ENCODE peak calls at places on chromosomes 5 and 9, in six cellular contexts. O is astrocyte, X is MM.1S, Q is pancreas, R is psoas muscle, F is ascending aorta. A is an unnamed sample.

GRCh38 chr5:154697335-154697734 is 57.8 kb upstream of the LARP1 start:
- DNase-seq in O (no peak), X (no peak), Q (no peak), R (no peak), F (no peak), A (no peak)

GRCh38 chr5:102711525-102712240 is 43.4 kb upstream of the PAM start:
- DNase-seq in O (no peak), X (no peak), Q (no peak), R (no peak), F (no peak), A (peak)

GRCh38 chr5:82111191-82111590 is 139.4 kb downstream of the ATG10 start:
- DNase-seq in O (peak), X (peak), Q (no peak), R (no peak), F (no peak), A (no peak)

GRCh38 chr9:121593066-121593465 is 58.4 kb upstream of the DAB2IP start:
- DNase-seq in O (no peak), X (no peak), Q (no peak), R (peak), F (no peak), A (no peak)

GRCh38 chr5:5422819-5423515 is 490 bp downstream of the ICE1 start:
- DNase-seq in O (no peak), X (no peak), Q (no peak), R (no peak), F (no peak), A (peak)

GRCh38 chr9:8012986-8013385 is 213.4 kb upstream of the DMAC1 start:
- DNase-seq in O (no peak), X (no peak), Q (no peak), R (no peak), F (no peak), A (no peak)

GRCh38 chr9:90815183-90815943 is 13.7 kb downstream of the SYK start:
- DNase-seq in O (no peak), X (no peak), Q (no peak), R (no peak), F (no peak), A (no peak)

GRCh38 chr5:15702102-15702501 is 202.1 kb downstream of the FBXL7 start:
- DNase-seq in O (peak), X (peak), Q (no peak), R (no peak), F (no peak), A (no peak)

GRCh38 chr9:15142903-15143534 is 164.0 kb downstream of the TTC39B start:
- DNase-seq in O (peak), X (peak), Q (no peak), R (no peak), F (no peak), A (peak)

GRCh38 chr9:27433599-27434325 is 90.3 kb upstream of the IFNK start:
- DNase-seq in O (no peak), X (no peak), Q (no peak), R (no peak), F (no peak), A (no peak)

GRCh38 chr5:157172408-157172807 is 6.3 kb upstream of the GARIN3 start:
- DNase-seq in O (no peak), X (peak), Q (no peak), R (no peak), F (no peak), A (no peak)

GRCh38 chr5:19369048-19369447 is 619.0 kb downstream of the CDH18 start:
- DNase-seq in O (no peak), X (no peak), Q (no peak), R (no peak), F (no peak), A (no peak)

GRCh38 chr5:115869256-115869655 is 27.5 kb downstream of the AP3S1 start:
- DNase-seq in O (peak), X (no peak), Q (no peak), R (no peak), F (no peak), A (no peak)

GRCh38 chr5:77893225-77893860 is 117.2 kb upstream of the TBCA start:
- DNase-seq in O (peak), X (no peak), Q (no peak), R (no peak), F (no peak), A (peak)

GRCh38 chr9:128800061-128800460 is 13.0 kb downstream of the TBC1D13 start:
- DNase-seq in O (no peak), X (no peak), Q (no peak), R (no peak), F (no peak), A (no peak)

GRCh38 chr9:131379056-131379455 is 14.8 kb upstream of the PRRC2B start:
- DNase-seq in O (no peak), X (no peak), Q (no peak), R (no peak), F (no peak), A (no peak)

GRCh38 chr9:130682490-130683121 is 11.0 kb upstream of the EXOSC2 start:
- DNase-seq in O (peak), X (peak), Q (peak), R (peak), F (no peak), A (peak)

GRCh38 chr9:17402309-17402708 is 176.6 kb upstream of the SH3GL2 start:
- DNase-seq in O (peak), X (peak), Q (no peak), R (no peak), F (no peak), A (peak)

GRCh38 chr5:151284392-151284967 is 19.1 kb downstream of the SLC36A3 start:
- DNase-seq in O (no peak), X (no peak), Q (no peak), R (no peak), F (no peak), A (no peak)
- TF ChIP-seq CTCF in O (peak), X (peak), Q (no peak), R (peak), F (no peak), A (no peak)

DNA sequence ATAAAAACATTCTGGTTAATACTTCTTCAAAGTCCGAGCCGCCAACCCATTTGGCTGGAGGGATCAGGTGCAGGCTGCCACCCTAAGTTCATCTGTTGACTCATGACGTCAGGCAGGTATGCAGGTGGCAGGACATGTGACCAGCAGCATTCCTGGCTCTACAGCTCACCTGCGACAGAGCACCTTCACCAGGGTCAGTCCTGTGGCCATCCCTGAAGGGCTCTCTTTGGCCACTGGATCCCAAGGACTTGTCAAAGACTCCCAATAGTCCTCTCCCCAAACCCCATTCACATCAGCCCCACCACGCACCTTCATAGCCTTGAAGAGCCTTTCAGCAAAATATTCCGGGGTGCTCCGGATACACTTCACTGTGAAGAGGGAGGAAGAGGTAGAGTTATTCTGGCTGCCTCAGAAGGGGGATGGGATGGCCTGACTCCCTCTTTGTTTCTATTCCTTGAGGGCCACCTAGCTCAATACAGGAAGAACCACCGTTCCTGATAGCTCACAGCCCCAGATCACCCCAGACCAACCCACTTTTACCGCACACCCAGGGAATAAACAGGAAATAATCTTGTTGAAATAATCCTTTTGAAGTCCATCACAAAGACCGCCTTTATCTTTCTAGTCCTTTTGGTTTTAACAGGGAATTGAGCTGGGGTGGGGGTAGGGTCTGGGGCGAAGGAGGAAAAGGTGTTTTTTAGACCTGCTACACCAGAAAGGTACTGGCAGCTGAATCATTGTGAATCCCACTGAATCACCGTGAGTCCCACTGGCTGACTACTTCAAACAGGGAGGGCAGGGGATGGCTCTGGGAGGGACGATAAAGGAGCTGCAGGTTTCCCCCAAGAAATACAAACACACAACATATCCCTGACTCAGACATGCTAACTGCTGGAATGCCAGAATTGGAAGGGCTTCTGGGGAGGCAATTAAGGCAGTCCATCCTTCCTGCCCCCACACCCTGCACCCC is 26.4 kb downstream of the ANXA6 start:
- DNase-seq in O (no peak), X (no peak), Q (peak), R (no peak), F (no peak), A (no peak)
- H3K27ac ChIP-seq in O (no peak), X (no peak), Q (peak), R (no peak), F (no peak), A (no peak)

GRCh38 chr9:127089639-127090081 is 32.8 kb downstream of the ANGPTL2 start:
- DNase-seq in O (no peak), X (no peak), Q (no peak), R (no peak), F (no peak), A (no peak)

GRCh38 chr9:127087411-127087810 is 35.0 kb downstream of the ANGPTL2 start:
- DNase-seq in O (no peak), X (no peak), Q (no peak), R (no peak), F (no peak), A (no peak)

GRCh38 chr9:127086771-127087170 is 35.7 kb downstream of the ANGPTL2 start:
- DNase-seq in O (no peak), X (no peak), Q (no peak), R (no peak), F (no peak), A (no peak)

GRCh38 chr9:127088724-127089615 is 33.5 kb downstream of the ANGPTL2 start:
- DNase-seq in O (no peak), X (no peak), Q (no peak), R (no peak), F (no peak), A (no peak)

DNA sequence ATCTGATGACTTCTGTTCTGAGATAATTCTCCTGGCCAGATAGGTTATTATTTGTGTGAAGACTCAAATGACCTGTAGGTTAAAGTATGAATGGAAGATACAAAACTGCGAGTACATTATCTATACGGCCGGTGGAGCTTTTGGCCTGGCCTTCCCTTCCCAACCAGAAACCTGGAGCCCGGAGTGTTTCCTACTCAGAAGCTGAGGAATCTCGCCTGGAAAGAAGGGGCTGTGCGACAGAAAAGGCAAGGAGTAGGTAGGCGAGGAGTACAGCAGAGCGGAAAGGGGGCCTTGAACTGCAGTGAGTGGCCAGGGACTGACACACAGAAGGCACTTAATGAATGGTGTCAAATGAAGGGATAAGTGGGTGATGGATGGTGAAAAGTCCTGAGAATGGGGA is 34.6 kb downstream of the ANGPTL2 start:
- DNase-seq in O (no peak), X (no peak), Q (no peak), R (no peak), F (no peak), A (no peak)
- TF ChIP-seq CTCF in O (no peak), X (no peak), Q (no peak), R (no peak), F (no peak), A (no peak)

GRCh38 chr5:100827481-100827889 is 75.6 kb downstream of the ST8SIA4 start:
- DNase-seq in O (no peak), X (no peak), Q (no peak), R (no peak), F (no peak), A (peak)

GRCh38 chr5:100828756-100829342 is 74.2 kb downstream of the ST8SIA4 start:
- DNase-seq in O (peak), X (no peak), Q (no peak), R (no peak), F (no peak), A (peak)

GRCh38 chr5:100824635-100825034 is 78.4 kb downstream of the ST8SIA4 start:
- DNase-seq in O (no peak), X (no peak), Q (no peak), R (no peak), F (no peak), A (no peak)

GRCh38 chr5:100826133-100826532 is 76.9 kb downstream of the ST8SIA4 start:
- DNase-seq in O (no peak), X (no peak), Q (no peak), R (no peak), F (no peak), A (no peak)

GRCh38 chr5:100828071-100828689 is 74.9 kb downstream of the ST8SIA4 start:
- DNase-seq in O (no peak), X (no peak), Q (no peak), R (no peak), F (no peak), A (no peak)
- H3K27ac ChIP-seq in O (no peak), X (no peak), Q (no peak), R (peak), F (no peak), A (no peak)

GRCh38 chr9:6557883-6558282 is 87.6 kb downstream of the GLDC start:
- DNase-seq in O (no peak), X (no peak), Q (no peak), R (no peak), F (no peak), A (no peak)

GRCh38 chr9:6551126-6551525 is 94.4 kb downstream of the GLDC start:
- DNase-seq in O (no peak), X (no peak), Q (no peak), R (no peak), F (no peak), A (no peak)

GRCh38 chr9:6552738-6553121 is 92.8 kb downstream of the GLDC start:
- DNase-seq in O (peak), X (no peak), Q (no peak), R (no peak), F (no peak), A (no peak)

GRCh38 chr9:6549106-6549505 is 96.4 kb downstream of the GLDC start:
- DNase-seq in O (no peak), X (no peak), Q (no peak), R (no peak), F (no peak), A (no peak)

DNA sequence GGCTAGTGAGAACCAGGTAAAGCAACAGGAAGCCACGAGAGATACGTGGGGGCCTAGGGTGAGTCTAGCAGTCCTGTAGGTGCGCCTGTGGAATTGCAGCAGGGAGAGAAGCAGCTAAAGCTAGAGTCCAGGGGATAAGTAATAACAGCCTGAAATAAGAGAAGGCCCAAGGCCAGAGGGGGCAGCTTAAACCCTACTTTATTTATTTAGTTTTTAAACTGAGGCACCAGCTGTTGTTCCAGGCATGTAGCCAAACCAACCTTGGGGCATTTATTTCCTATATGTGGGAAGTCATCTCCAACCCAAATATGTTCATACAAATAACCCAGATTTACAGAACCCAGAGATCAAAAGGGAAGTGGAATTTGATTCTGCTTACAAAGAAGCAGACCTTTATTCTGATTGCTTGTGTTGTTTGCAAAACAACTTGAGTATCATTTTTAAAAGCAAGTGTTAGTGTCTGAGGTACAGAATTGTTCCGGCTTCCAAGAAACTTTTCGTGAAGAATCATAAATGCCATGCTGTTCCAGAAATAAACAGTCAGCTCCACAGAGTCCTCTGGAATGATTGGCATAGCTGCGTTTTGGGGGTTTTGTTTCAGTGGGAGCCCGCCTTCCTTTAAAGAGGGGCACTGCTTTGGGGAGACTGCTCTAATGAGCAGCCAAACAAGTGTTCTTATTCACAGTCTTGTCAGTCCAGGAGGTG is 93.3 kb downstream of the GLDC start:
- DNase-seq in O (peak), X (no peak), Q (no peak), R (no peak), F (no peak), A (no peak)
- TF ChIP-seq CTCF in O (peak), X (no peak), Q (no peak), R (no peak), F (no peak), A (no peak)

GRCh38 chr5:158978061-158978745 is 121.5 kb downstream of the EBF1 start:
- DNase-seq in O (peak), X (no peak), Q (no peak), R (no peak), F (no peak), A (no peak)

GRCh38 chr5:158976035-158976434 is 123.7 kb downstream of the EBF1 start:
- DNase-seq in O (peak), X (no peak), Q (no peak), R (no peak), F (no peak), A (peak)

GRCh38 chr5:158975363-158975762 is 124.4 kb downstream of the EBF1 start:
- DNase-seq in O (no peak), X (no peak), Q (no peak), R (no peak), F (no peak), A (no peak)

GRCh38 chr5:158979290-158979689 is 120.4 kb downstream of the EBF1 start:
- DNase-seq in O (no peak), X (no peak), Q (no peak), R (no peak), F (no peak), A (no peak)

GRCh38 chr5:158977642-158978041 is 122.1 kb downstream of the EBF1 start:
- DNase-seq in O (no peak), X (no peak), Q (no peak), R (no peak), F (no peak), A (no peak)
- H3K27ac ChIP-seq in O (peak), X (no peak), Q (no peak), R (no peak), F (peak), A (no peak)

DNA sequence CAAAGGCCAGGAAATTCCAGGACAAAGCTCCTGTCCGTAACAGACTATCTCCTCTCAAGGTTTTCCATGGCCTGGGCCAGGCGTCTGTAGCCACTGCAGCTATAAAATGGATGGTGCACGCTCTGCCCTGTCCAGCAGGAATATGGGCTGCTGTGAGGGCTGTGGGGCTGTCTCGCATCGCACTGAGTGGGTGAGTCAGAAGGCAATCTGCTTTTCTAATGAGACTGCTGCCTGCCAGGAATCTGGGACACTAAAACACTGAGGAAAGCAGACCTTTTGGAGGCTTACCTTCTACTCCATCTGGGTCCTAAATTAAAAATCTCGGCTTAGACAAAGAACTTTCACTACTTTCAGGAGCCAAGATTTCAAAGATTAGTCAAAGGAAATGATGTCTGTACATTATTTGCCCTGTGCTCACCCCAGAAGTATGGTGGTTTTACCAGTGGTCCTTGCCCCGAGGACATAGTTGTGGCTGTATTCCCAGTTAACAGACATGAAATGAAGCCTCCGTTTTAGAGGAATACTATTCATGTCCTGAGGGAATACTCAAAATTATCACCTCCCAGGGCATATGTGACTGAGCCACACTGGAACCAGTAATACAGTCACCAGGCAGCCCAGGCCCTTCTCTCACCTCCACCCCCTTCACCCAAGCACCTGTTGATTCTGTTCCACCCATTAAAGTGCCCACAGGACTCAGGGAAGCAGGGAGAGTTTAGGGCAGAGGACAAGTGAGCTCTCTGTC is 56.4 kb downstream of the PFDN1 start:
- DNase-seq in O (peak), X (no peak), Q (no peak), R (peak), F (no peak), A (no peak)
- TF ChIP-seq CTCF in O (no peak), X (no peak), Q (no peak), R (no peak), F (no peak), A (no peak)